ENCODE peak calls at places on chromosome 9, in seven cellular contexts. One of them, this sample, is unnamed.

GRCh38 chr9:78973906-78974305 is 597.9 kb upstream of the TLE4 start:
- DNase-seq in MM.1S: peak; percentile 11
- DNase-seq in kidney epithelial cell: peak; percentile 45
- DNase-seq in mucosa of descending colon: no peak
- DNase-seq in endodermal cell: no peak
- DNase-seq in CD8-positive, alpha-beta memory T cell: no peak
- DNase-seq in effector memory CD4-positive, alpha-beta T cell: no peak
- DNase-seq in this sample: no peak

GRCh38 chr9:124800306-124801259 is 23.6 kb downstream of the OLFML2A start:
- DNase-seq in CD8-positive, alpha-beta memory T cell: no peak
- DNase-seq in MM.1S: no peak
- DNase-seq in effector memory CD4-positive, alpha-beta T cell: no peak
- DNase-seq in endodermal cell: no peak
- DNase-seq in mucosa of descending colon: peak; percentile 36
- DNase-seq in kidney epithelial cell: no peak
- DNase-seq in this sample: no peak

GRCh38 chr9:4762889-4763521 is 22.0 kb upstream of the AK3 start:
- DNase-seq in mucosa of descending colon: peak; percentile 71
- DNase-seq in kidney epithelial cell: no peak
- DNase-seq in endodermal cell: peak; percentile 89
- DNase-seq in CD8-positive, alpha-beta memory T cell: no peak
- DNase-seq in MM.1S: no peak
- DNase-seq in effector memory CD4-positive, alpha-beta T cell: no peak
- DNase-seq in this sample: no peak

GRCh38 chr9:30758726-30759446 is 1625.6 kb upstream of the ACO1 start:
- DNase-seq in mucosa of descending colon: no peak
- DNase-seq in effector memory CD4-positive, alpha-beta T cell: no peak
- DNase-seq in CD8-positive, alpha-beta memory T cell: no peak
- DNase-seq in endodermal cell: no peak
- DNase-seq in MM.1S: no peak
- DNase-seq in kidney epithelial cell: no peak
- DNase-seq in this sample: no peak

GRCh38 chr9:35844628-35845301 is 15.7 kb downstream of the TMEM8B start:
- DNase-seq in mucosa of descending colon: peak; percentile 81
- DNase-seq in effector memory CD4-positive, alpha-beta T cell: peak; percentile 22
- DNase-seq in kidney epithelial cell: peak; percentile 49
- DNase-seq in MM.1S: peak; percentile 43
- DNase-seq in CD8-positive, alpha-beta memory T cell: no peak
- DNase-seq in endodermal cell: no peak
- DNase-seq in this sample: no peak

GRCh38 chr9:79807966-79808365 is 236.2 kb downstream of the TLE4 start:
- DNase-seq in effector memory CD4-positive, alpha-beta T cell: no peak
- DNase-seq in CD8-positive, alpha-beta memory T cell: no peak
- DNase-seq in endodermal cell: no peak
- DNase-seq in MM.1S: no peak
- DNase-seq in kidney epithelial cell: no peak
- DNase-seq in mucosa of descending colon: no peak
- DNase-seq in this sample: no peak

GRCh38 chr9:119963258-119963797 is 594.1 kb upstream of the BRINP1 start:
- DNase-seq in kidney epithelial cell: peak; percentile 55
- DNase-seq in effector memory CD4-positive, alpha-beta T cell: no peak
- DNase-seq in MM.1S: no peak
- DNase-seq in endodermal cell: peak; percentile 91
- DNase-seq in CD8-positive, alpha-beta memory T cell: no peak
- DNase-seq in mucosa of descending colon: no peak
- DNase-seq in this sample: no peak

GRCh38 chr9:438066-438465 is 223.4 kb downstream of the DOCK8 start:
- DNase-seq in CD8-positive, alpha-beta memory T cell: no peak
- DNase-seq in endodermal cell: no peak
- DNase-seq in kidney epithelial cell: no peak
- DNase-seq in MM.1S: no peak
- DNase-seq in mucosa of descending colon: no peak
- DNase-seq in effector memory CD4-positive, alpha-beta T cell: no peak
- DNase-seq in this sample: no peak

GRCh38 chr9:76751011-76751410 is 13.2 kb upstream of the PCA3 start:
- DNase-seq in CD8-positive, alpha-beta memory T cell: no peak
- DNase-seq in MM.1S: no peak
- DNase-seq in kidney epithelial cell: no peak
- DNase-seq in effector memory CD4-positive, alpha-beta T cell: no peak
- DNase-seq in mucosa of descending colon: no peak
- DNase-seq in endodermal cell: no peak
- DNase-seq in this sample: no peak

GRCh38 chr9:91282292-91282691 is 79.4 kb downstream of the AUH start:
- DNase-seq in MM.1S: no peak
- DNase-seq in CD8-positive, alpha-beta memory T cell: no peak
- DNase-seq in kidney epithelial cell: no peak
- DNase-seq in mucosa of descending colon: no peak
- DNase-seq in endodermal cell: no peak
- DNase-seq in effector memory CD4-positive, alpha-beta T cell: no peak
- DNase-seq in this sample: no peak

GRCh38 chr9:95775191-95775590 is 100.3 kb upstream of the ERCC6L2 start:
- DNase-seq in CD8-positive, alpha-beta memory T cell: no peak
- DNase-seq in mucosa of descending colon: no peak
- DNase-seq in endodermal cell: no peak
- DNase-seq in effector memory CD4-positive, alpha-beta T cell: no peak
- DNase-seq in MM.1S: no peak
- DNase-seq in kidney epithelial cell: no peak
- DNase-seq in this sample: no peak

GRCh38 chr9:132274861-132275260 is 79.9 kb downstream of the SETX start:
- DNase-seq in kidney epithelial cell: no peak
- DNase-seq in mucosa of descending colon: no peak
- DNase-seq in MM.1S: no peak
- DNase-seq in effector memory CD4-positive, alpha-beta T cell: no peak
- DNase-seq in CD8-positive, alpha-beta memory T cell: no peak
- DNase-seq in endodermal cell: no peak
- DNase-seq in this sample: no peak

GRCh38 chr9:83509372-83509771 is 28.8 kb downstream of the FRMD3 start:
- DNase-seq in endodermal cell: peak; percentile 40
- DNase-seq in kidney epithelial cell: no peak
- DNase-seq in MM.1S: no peak
- DNase-seq in mucosa of descending colon: no peak
- DNase-seq in effector memory CD4-positive, alpha-beta T cell: no peak
- DNase-seq in CD8-positive, alpha-beta memory T cell: no peak
- DNase-seq in this sample: no peak

GRCh38 chr9:116101516-116101915 is 52.1 kb upstream of the PAPPA start:
- DNase-seq in endodermal cell: no peak
- DNase-seq in CD8-positive, alpha-beta memory T cell: no peak
- DNase-seq in mucosa of descending colon: no peak
- DNase-seq in kidney epithelial cell: no peak
- DNase-seq in MM.1S: no peak
- DNase-seq in effector memory CD4-positive, alpha-beta T cell: no peak
- DNase-seq in this sample: no peak

GRCh38 chr9:21653091-21653490 is 149.3 kb upstream of the MTAP start:
- DNase-seq in mucosa of descending colon: no peak
- DNase-seq in endodermal cell: no peak
- DNase-seq in CD8-positive, alpha-beta memory T cell: no peak
- DNase-seq in kidney epithelial cell: no peak
- DNase-seq in effector memory CD4-positive, alpha-beta T cell: no peak
- DNase-seq in MM.1S: no peak
- DNase-seq in this sample: no peak

GRCh38 chr9:105188746-105189145 is 55.7 kb upstream of the SLC44A1 start:
- DNase-seq in MM.1S: peak; percentile 57
- DNase-seq in CD8-positive, alpha-beta memory T cell: no peak
- DNase-seq in kidney epithelial cell: no peak
- DNase-seq in mucosa of descending colon: peak; percentile 11
- DNase-seq in endodermal cell: no peak
- DNase-seq in effector memory CD4-positive, alpha-beta T cell: no peak
- DNase-seq in this sample: no peak

GRCh38 chr9:120383999-120384924 is 195.7 kb downstream of the CDK5RAP2 start:
- DNase-seq in endodermal cell: no peak
- DNase-seq in kidney epithelial cell: no peak
- DNase-seq in CD8-positive, alpha-beta memory T cell: no peak
- DNase-seq in effector memory CD4-positive, alpha-beta T cell: no peak
- DNase-seq in mucosa of descending colon: peak; percentile 20
- DNase-seq in MM.1S: no peak
- DNase-seq in this sample: peak; percentile 68

GRCh38 chr9:131407717-131408195 is 13.9 kb downstream of the PRRC2B start:
- DNase-seq in MM.1S: no peak
- DNase-seq in effector memory CD4-positive, alpha-beta T cell: peak; percentile 42
- DNase-seq in endodermal cell: peak; percentile 92
- DNase-seq in CD8-positive, alpha-beta memory T cell: peak; percentile 75
- DNase-seq in kidney epithelial cell: no peak
- DNase-seq in mucosa of descending colon: no peak
- DNase-seq in this sample: peak; percentile 32

GRCh38 chr9:135805422-135806022 is 101.8 kb downstream of the CAMSAP1 start:
- DNase-seq in endodermal cell: no peak
- DNase-seq in effector memory CD4-positive, alpha-beta T cell: no peak
- DNase-seq in kidney epithelial cell: no peak
- DNase-seq in mucosa of descending colon: no peak
- DNase-seq in MM.1S: no peak
- DNase-seq in CD8-positive, alpha-beta memory T cell: no peak
- DNase-seq in this sample: no peak

GRCh38 chr9:135812961-135813360 is 94.4 kb downstream of the CAMSAP1 start:
- DNase-seq in kidney epithelial cell: no peak
- DNase-seq in effector memory CD4-positive, alpha-beta T cell: no peak
- DNase-seq in endodermal cell: no peak
- DNase-seq in MM.1S: no peak
- DNase-seq in mucosa of descending colon: no peak
- DNase-seq in CD8-positive, alpha-beta memory T cell: no peak
- DNase-seq in this sample: no peak

GRCh38 chr9:135811796-135812195 is 95.5 kb downstream of the CAMSAP1 start:
- DNase-seq in kidney epithelial cell: no peak
- DNase-seq in mucosa of descending colon: no peak
- DNase-seq in effector memory CD4-positive, alpha-beta T cell: no peak
- DNase-seq in MM.1S: no peak
- DNase-seq in endodermal cell: no peak
- DNase-seq in CD8-positive, alpha-beta memory T cell: no peak
- DNase-seq in this sample: no peak

GRCh38 chr9:135810806-135811575 is 96.4 kb downstream of the CAMSAP1 start:
- DNase-seq in CD8-positive, alpha-beta memory T cell: no peak
- DNase-seq in kidney epithelial cell: no peak
- DNase-seq in MM.1S: no peak
- DNase-seq in effector memory CD4-positive, alpha-beta T cell: no peak
- DNase-seq in endodermal cell: no peak
- DNase-seq in mucosa of descending colon: no peak
- DNase-seq in this sample: no peak

GRCh38 chr9:135809166-135809565 is 98.2 kb downstream of the CAMSAP1 start:
- DNase-seq in endodermal cell: no peak
- DNase-seq in CD8-positive, alpha-beta memory T cell: no peak
- DNase-seq in effector memory CD4-positive, alpha-beta T cell: no peak
- DNase-seq in kidney epithelial cell: no peak
- DNase-seq in mucosa of descending colon: no peak
- DNase-seq in MM.1S: no peak
- DNase-seq in this sample: no peak
- H3K4me3 ChIP-seq in endodermal cell: no peak overlapping the region
- H3K4me3 ChIP-seq in CD8-positive, alpha-beta memory T cell: no peak overlapping the region
- H3K4me3 ChIP-seq in effector memory CD4-positive, alpha-beta T cell: no peak overlapping the region
- H3K4me3 ChIP-seq in kidney epithelial cell: no peak overlapping the region
- H3K4me3 ChIP-seq in mucosa of descending colon: no peak overlapping the region
- H3K4me3 ChIP-seq in MM.1S: no peak overlapping the region
- H3K4me3 ChIP-seq in this sample: no peak overlapping the region

DNA sequence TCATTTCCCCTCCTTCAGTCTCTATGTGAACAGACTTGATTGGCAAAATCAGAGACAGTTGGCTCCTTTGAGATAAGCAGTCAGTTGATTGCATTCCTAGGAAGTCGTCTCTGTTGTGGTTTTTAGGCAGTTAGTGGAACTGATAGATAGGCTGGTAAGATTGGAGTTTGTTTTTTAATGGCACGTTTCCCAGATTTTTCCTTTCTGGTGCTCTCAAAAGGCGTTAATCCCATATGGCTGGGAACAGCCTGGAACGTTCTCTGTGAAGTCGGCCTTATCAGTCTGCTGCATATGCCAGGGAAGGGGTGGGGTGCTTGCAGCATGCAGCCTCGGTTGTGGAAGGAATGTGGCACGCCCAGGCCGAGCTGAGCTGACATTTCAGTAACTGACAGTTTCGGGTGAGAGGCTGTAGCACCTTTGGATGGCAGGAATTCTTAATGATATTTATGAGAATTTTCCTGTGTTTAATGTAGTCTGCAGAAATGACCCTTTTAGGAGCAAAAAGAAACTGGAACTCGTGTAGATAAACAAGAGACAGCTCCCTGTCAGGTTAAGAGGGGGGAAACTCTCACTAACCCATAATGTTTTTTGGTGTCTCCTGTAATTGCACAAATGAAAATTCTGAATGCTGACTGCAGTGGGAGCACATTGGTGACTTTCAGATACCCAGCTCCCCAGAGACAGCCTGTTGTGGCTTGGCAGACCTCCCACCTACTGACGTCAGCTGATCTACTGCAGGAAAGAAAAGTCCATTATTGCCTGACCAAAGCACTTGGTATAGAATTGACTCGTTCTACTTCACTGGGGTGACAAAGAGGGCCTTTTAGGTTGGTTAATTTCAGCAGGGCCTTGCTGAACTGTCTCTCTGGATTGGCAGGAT is 6.3 kb downstream of the SPTAN1 start:
- DNase-seq in kidney epithelial cell: no peak
- DNase-seq in CD8-positive, alpha-beta memory T cell: peak; percentile 72
- DNase-seq in mucosa of descending colon: peak; percentile 89
- DNase-seq in MM.1S: peak; percentile 77
- DNase-seq in effector memory CD4-positive, alpha-beta T cell: peak; percentile 24
- DNase-seq in endodermal cell: peak; percentile 73
- DNase-seq in this sample: peak; percentile 85
- H3K4me3 ChIP-seq in kidney epithelial cell: no peak overlapping the region
- H3K4me3 ChIP-seq in CD8-positive, alpha-beta memory T cell: peak overlapping the region; percentile 9
- H3K4me3 ChIP-seq in mucosa of descending colon: no peak overlapping the region
- H3K4me3 ChIP-seq in MM.1S: peak overlapping the region; percentile 45
- H3K4me3 ChIP-seq in effector memory CD4-positive, alpha-beta T cell: no peak overlapping the region
- H3K4me3 ChIP-seq in endodermal cell: peak overlapping the region; percentile 27
- H3K4me3 ChIP-seq in this sample: peak overlapping the region; percentile 7

DNA sequence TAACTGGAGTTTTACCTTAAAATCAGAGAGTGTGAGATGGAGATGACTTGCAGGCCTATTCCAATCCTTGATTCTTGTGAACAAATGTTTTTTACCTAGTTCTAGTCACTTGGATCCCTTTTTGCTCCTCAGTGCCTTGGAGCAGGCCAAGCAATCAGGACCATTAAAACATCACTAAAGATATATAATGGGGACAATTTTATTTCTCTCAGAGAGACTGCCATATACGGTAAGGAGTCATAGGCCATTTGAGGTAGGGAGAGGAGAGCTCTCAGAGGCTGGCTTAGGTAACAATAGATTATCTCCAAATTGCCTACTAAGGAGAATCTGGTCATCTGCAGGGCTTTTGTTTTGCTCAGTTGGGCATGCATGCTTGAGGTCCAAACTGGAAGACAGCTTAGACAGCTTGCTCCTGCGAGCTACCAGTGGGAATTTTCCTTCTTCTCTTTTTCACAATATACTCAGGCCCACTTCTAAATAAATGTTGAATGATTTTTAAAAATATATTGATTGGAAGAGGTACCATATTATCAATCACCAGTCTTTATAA is 44.0 kb downstream of the FREM1 start:
- DNase-seq in effector memory CD4-positive, alpha-beta T cell: no peak
- DNase-seq in endodermal cell: no peak
- DNase-seq in CD8-positive, alpha-beta memory T cell: no peak
- DNase-seq in kidney epithelial cell: no peak
- DNase-seq in mucosa of descending colon: no peak
- DNase-seq in MM.1S: no peak
- DNase-seq in this sample: no peak
- H3K4me3 ChIP-seq in effector memory CD4-positive, alpha-beta T cell: no peak overlapping the region
- H3K4me3 ChIP-seq in endodermal cell: no peak overlapping the region
- H3K4me3 ChIP-seq in CD8-positive, alpha-beta memory T cell: no peak overlapping the region
- H3K4me3 ChIP-seq in kidney epithelial cell: no peak overlapping the region
- H3K4me3 ChIP-seq in mucosa of descending colon: no peak overlapping the region
- H3K4me3 ChIP-seq in MM.1S: no peak overlapping the region
- H3K4me3 ChIP-seq in this sample: no peak overlapping the region

DNA sequence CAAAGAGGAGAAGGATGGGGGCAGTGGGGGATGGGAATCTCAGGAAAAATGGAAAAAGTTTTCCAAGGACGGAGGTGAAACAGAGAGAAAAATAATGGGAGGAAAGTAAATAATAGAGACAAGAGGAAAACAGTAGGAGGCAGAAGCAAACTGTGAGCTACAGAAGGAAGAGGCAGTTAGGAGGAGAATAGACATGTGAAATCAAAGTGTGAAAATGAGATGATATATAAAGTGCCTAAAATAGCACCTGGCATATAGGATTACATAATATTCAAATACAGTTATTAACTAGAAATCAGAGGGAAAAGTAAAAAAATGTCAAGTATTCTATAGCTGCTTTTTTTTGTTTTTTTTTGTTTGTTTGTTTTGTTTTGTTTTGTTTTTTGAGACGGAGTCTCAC is 44.0 kb upstream of the PLIN2 start:
- DNase-seq in mucosa of descending colon: no peak
- DNase-seq in effector memory CD4-positive, alpha-beta T cell: no peak
- DNase-seq in CD8-positive, alpha-beta memory T cell: no peak
- DNase-seq in endodermal cell: no peak
- DNase-seq in MM.1S: no peak
- DNase-seq in kidney epithelial cell: no peak
- DNase-seq in this sample: no peak
- H3K4me3 ChIP-seq in mucosa of descending colon: no peak overlapping the region
- H3K4me3 ChIP-seq in effector memory CD4-positive, alpha-beta T cell: no peak overlapping the region
- H3K4me3 ChIP-seq in CD8-positive, alpha-beta memory T cell: no peak overlapping the region
- H3K4me3 ChIP-seq in endodermal cell: no peak overlapping the region
- H3K4me3 ChIP-seq in MM.1S: no peak overlapping the region
- H3K4me3 ChIP-seq in kidney epithelial cell: no peak overlapping the region
- H3K4me3 ChIP-seq in this sample: no peak overlapping the region

This sample was measured in psoas muscle.